ENCODE peak calls at places on chromosome X, in seven cellular contexts. R is colonic mucosa; O is activated naive CD8-positive, alpha-beta T cell treated with anti-CD3 and anti-CD28 coated beads for 36 hours; L is cardiac fibroblast; Z is stimulated activated CD8-positive, alpha-beta memory T cell treated with anti-CD3 and anti-CD28 coated beads, Interleukin-15, amount 100 ng/mL, for 4 hours; K is HS-5; A is NCI-H1092. G is an unnamed sample.

GRCh38 chrX:105315301-105315700 is 94.8 kb upstream of the TEX13A start:
- DNase-seq in R (no peak), O (no peak), L (peak; percentile 72), Z (no peak), K (peak; percentile 31), A (no peak), G (no peak)

GRCh38 chrX:125289209-125289608 is 30.5 kb upstream of the TEX13C start:
- DNase-seq in R (no peak), O (no peak), L (no peak), Z (no peak), K (no peak), A (no peak), G (no peak)

GRCh38 chrX:133190877-133191738 is 27.0 kb downstream of the TFDP3 start:
- DNase-seq in R (no peak), O (no peak), L (no peak), Z (no peak), K (no peak), A (no peak), G (no peak)

GRCh38 chrX:49960061-49960460 is 37.7 kb downstream of the CLCN5 start:
- DNase-seq in R (no peak), O (no peak), L (no peak), Z (no peak), K (no peak), A (no peak), G (no peak)

GRCh38 chrX:39158801-39159657 is 357.8 kb downstream of the MID1IP1 start:
- DNase-seq in R (no peak), O (no peak), L (peak; percentile 14), Z (no peak), K (no peak), A (peak; percentile 79), G (no peak)

GRCh38 chrX:17706676-17707075 is 30.6 kb upstream of the SCML1 start:
- DNase-seq in R (no peak), O (no peak), L (peak; percentile 73), Z (no peak), K (peak; percentile 40), A (no peak), G (no peak)

GRCh38 chrX:2703991-2704369 is 12.9 kb downstream of the CD99 start:
- DNase-seq in R (peak; percentile 66), O (no peak), L (peak; percentile 33), Z (no peak), K (no peak), A (no peak), G (no peak)

GRCh38 chrX:63746278-63746677 is 38.7 kb downstream of the ARHGEF9 start:
- DNase-seq in R (no peak), O (peak; percentile 5), L (no peak), Z (no peak), K (no peak), A (no peak), G (no peak)

GRCh38 chrX:136789856-136790255 is 9.1 kb upstream of the ARHGEF6 start:
- DNase-seq in R (no peak), O (no peak), L (no peak), Z (no peak), K (no peak), A (no peak), G (no peak)

GRCh38 chrX:143788265-143788664 is 67.7 kb upstream of the SPANXN2 start:
- DNase-seq in R (no peak), O (no peak), L (peak; percentile 55), Z (no peak), K (no peak), A (peak; percentile 7), G (no peak)

GRCh38 chrX:8689473-8689872 is 42.5 kb downstream of the ANOS1 start:
- DNase-seq in R (no peak), O (no peak), L (no peak), Z (no peak), K (no peak), A (no peak), G (no peak)

GRCh38 chrX:47584714-47585113 is 2.5 kb downstream of the TIMP1 start:
- DNase-seq in R (no peak), O (no peak), L (peak; percentile 47), Z (no peak), K (no peak), A (no peak), G (no peak)

GRCh38 chrX:24424948-24425347 is 40.1 kb upstream of the PDK3 start:
- DNase-seq in R (no peak), O (no peak), L (peak; percentile 44), Z (no peak), K (no peak), A (no peak), G (no peak)

GRCh38 chrX:39630344-39630743 is 467.4 kb downstream of the BCOR start:
- DNase-seq in R (no peak), O (no peak), L (no peak), Z (no peak), K (no peak), A (no peak), G (no peak)

GRCh38 chrX:68631331-68631730 is 16.1 kb upstream of the STARD8 start:
- DNase-seq in R (no peak), O (no peak), L (no peak), Z (no peak), K (no peak), A (no peak), G (no peak)